ENCODE peak calls at places on chromosomes 12 and 14, in eight cellular contexts. One of them, this sample, is unnamed.

GRCh38 chr14:76984297-76984696 is 44.2 kb downstream of the IRF2BPL start:
- DNase-seq in A549: no peak
- DNase-seq in RPMI7951: no peak
- DNase-seq in stimulated activated CD4-positive, alpha-beta T cell treated with anti-CD3 and anti-CD28 coated beads, Interleukin-4, amount 100 ng/mL, for 48 hours: no peak
- DNase-seq in WERI-Rb-1: no peak
- DNase-seq in Panc1: no peak
- DNase-seq in fibroblast of villous mesenchyme: no peak
- DNase-seq in activated T-cell treated with anti-CD3 and anti-CD28 coated beads for 48 hours: no peak
- DNase-seq in this sample: no peak

GRCh38 chr12:93025145-93026103 is 96.3 kb upstream of the EEA1 start:
- DNase-seq in Panc1: peak
- DNase-seq in RPMI7951: peak
- DNase-seq in activated T-cell treated with anti-CD3 and anti-CD28 coated beads for 48 hours: no peak
- DNase-seq in stimulated activated CD4-positive, alpha-beta T cell treated with anti-CD3 and anti-CD28 coated beads, Interleukin-4, amount 100 ng/mL, for 48 hours: no peak
- DNase-seq in A549: peak
- DNase-seq in fibroblast of villous mesenchyme: peak
- DNase-seq in WERI-Rb-1: no peak
- DNase-seq in this sample: no peak

GRCh38 chr12:128068211-128068610 is 198.8 kb upstream of the TMEM132C start:
- DNase-seq in stimulated activated CD4-positive, alpha-beta T cell treated with anti-CD3 and anti-CD28 coated beads, Interleukin-4, amount 100 ng/mL, for 48 hours: no peak
- DNase-seq in A549: no peak
- DNase-seq in activated T-cell treated with anti-CD3 and anti-CD28 coated beads for 48 hours: no peak
- DNase-seq in fibroblast of villous mesenchyme: no peak
- DNase-seq in RPMI7951: no peak
- DNase-seq in WERI-Rb-1: no peak
- DNase-seq in Panc1: no peak
- DNase-seq in this sample: no peak

GRCh38 chr12:50901685-50902113 is 50.6 kb upstream of the HIGD1C start:
- DNase-seq in Panc1: no peak
- DNase-seq in A549: no peak
- DNase-seq in stimulated activated CD4-positive, alpha-beta T cell treated with anti-CD3 and anti-CD28 coated beads, Interleukin-4, amount 100 ng/mL, for 48 hours: no peak
- DNase-seq in fibroblast of villous mesenchyme: no peak
- DNase-seq in activated T-cell treated with anti-CD3 and anti-CD28 coated beads for 48 hours: no peak
- DNase-seq in RPMI7951: no peak
- DNase-seq in WERI-Rb-1: peak
- DNase-seq in this sample: no peak

GRCh38 chr14:92687681-92688433 is 60.6 kb downstream of the LGMN start:
- DNase-seq in activated T-cell treated with anti-CD3 and anti-CD28 coated beads for 48 hours: no peak
- DNase-seq in Panc1: no peak
- DNase-seq in WERI-Rb-1: peak
- DNase-seq in fibroblast of villous mesenchyme: peak
- DNase-seq in A549: no peak
- DNase-seq in RPMI7951: no peak
- DNase-seq in stimulated activated CD4-positive, alpha-beta T cell treated with anti-CD3 and anti-CD28 coated beads, Interleukin-4, amount 100 ng/mL, for 48 hours: no peak
- DNase-seq in this sample: no peak

GRCh38 chr12:42094277-42094676 is 50.4 kb downstream of the GXYLT1 start:
- DNase-seq in Panc1: no peak
- DNase-seq in A549: peak
- DNase-seq in WERI-Rb-1: no peak
- DNase-seq in fibroblast of villous mesenchyme: peak
- DNase-seq in RPMI7951: peak
- DNase-seq in stimulated activated CD4-positive, alpha-beta T cell treated with anti-CD3 and anti-CD28 coated beads, Interleukin-4, amount 100 ng/mL, for 48 hours: no peak
- DNase-seq in activated T-cell treated with anti-CD3 and anti-CD28 coated beads for 48 hours: peak
- DNase-seq in this sample: no peak

GRCh38 chr12:1611775-1612174 is 17.3 kb upstream of the WNT5B start:
- DNase-seq in A549: no peak
- DNase-seq in fibroblast of villous mesenchyme: peak
- DNase-seq in RPMI7951: peak
- DNase-seq in stimulated activated CD4-positive, alpha-beta T cell treated with anti-CD3 and anti-CD28 coated beads, Interleukin-4, amount 100 ng/mL, for 48 hours: no peak
- DNase-seq in Panc1: no peak
- DNase-seq in activated T-cell treated with anti-CD3 and anti-CD28 coated beads for 48 hours: no peak
- DNase-seq in WERI-Rb-1: no peak
- DNase-seq in this sample: no peak

GRCh38 chr12:41212625-41213024 is 24.5 kb downstream of the PDZRN4 start:
- DNase-seq in stimulated activated CD4-positive, alpha-beta T cell treated with anti-CD3 and anti-CD28 coated beads, Interleukin-4, amount 100 ng/mL, for 48 hours: no peak
- DNase-seq in WERI-Rb-1: no peak
- DNase-seq in Panc1: no peak
- DNase-seq in A549: no peak
- DNase-seq in RPMI7951: no peak
- DNase-seq in activated T-cell treated with anti-CD3 and anti-CD28 coated beads for 48 hours: no peak
- DNase-seq in fibroblast of villous mesenchyme: no peak
- DNase-seq in this sample: no peak

This sample was measured in foreskin melanocyte.